ENCODE peak calls at places on chromosome 2, in four cellular contexts. V is K562, Y is SK-N-SH, S is H1. D is an unnamed sample.

GRCh38 chr2:55718165-55719008 is 24.7 kb upstream of the PNPT1 start:
- DNase-seq in Y (peak; percentile 56), V (peak; percentile 47), S (peak; percentile 5), D (peak; percentile 54)

GRCh38 chr2:238900511-238900910 is 52.6 kb downstream of the TWIST2 start:
- DNase-seq in S (no peak), Y (no peak), V (no peak), D (no peak)

GRCh38 chr2:16227811-16228462 is 287.6 kb downstream of the MYCN start:
- DNase-seq in S (no peak), V (peak; percentile 34), Y (no peak), D (no peak)

GRCh38 chr2:71117064-71117463 is 13.0 kb downstream of the MCEE start:
- DNase-seq in S (no peak), V (no peak), Y (no peak), D (no peak)

GRCh38 chr2:88329815-88330603 is 122.5 kb downstream of the FOXI3 start:
- DNase-seq in Y (no peak), V (no peak), S (peak; percentile 77), D (peak; percentile 46)

GRCh38 chr2:105393373-105394055 is 5.3 kb downstream of the FHL2 start:
- DNase-seq in S (no peak), Y (no peak), V (no peak), D (no peak)

GRCh38 chr2:43317194-43317593 is 90.8 kb upstream of the ZFP36L2 start:
- DNase-seq in V (no peak), Y (no peak), S (no peak), D (no peak)

GRCh38 chr2:170228429-170228828 is 50.5 kb downstream of the MYO3B start:
- DNase-seq in V (no peak), S (no peak), Y (no peak), D (no peak)

GRCh38 chr2:173355132-173355865 is 627 bp downstream of the CDCA7 start:
- DNase-seq in S (peak; percentile 33), V (peak; percentile 70), Y (peak; percentile 79), D (peak; percentile 63)

GRCh38 chr2:20249170-20249569 is 24.2 kb upstream of the SDC1 start:
- DNase-seq in S (no peak), Y (no peak), V (no peak), D (no peak)

GRCh38 chr2:10405441-10405840 is 42.7 kb downstream of the ODC1 start:
- DNase-seq in Y (peak; percentile 84), S (no peak), V (no peak), D (no peak)
- TF ChIP-seq TEAD4 in Y (peak; percentile 97), S (no peak), V (no peak), D (no peak)

DNA sequence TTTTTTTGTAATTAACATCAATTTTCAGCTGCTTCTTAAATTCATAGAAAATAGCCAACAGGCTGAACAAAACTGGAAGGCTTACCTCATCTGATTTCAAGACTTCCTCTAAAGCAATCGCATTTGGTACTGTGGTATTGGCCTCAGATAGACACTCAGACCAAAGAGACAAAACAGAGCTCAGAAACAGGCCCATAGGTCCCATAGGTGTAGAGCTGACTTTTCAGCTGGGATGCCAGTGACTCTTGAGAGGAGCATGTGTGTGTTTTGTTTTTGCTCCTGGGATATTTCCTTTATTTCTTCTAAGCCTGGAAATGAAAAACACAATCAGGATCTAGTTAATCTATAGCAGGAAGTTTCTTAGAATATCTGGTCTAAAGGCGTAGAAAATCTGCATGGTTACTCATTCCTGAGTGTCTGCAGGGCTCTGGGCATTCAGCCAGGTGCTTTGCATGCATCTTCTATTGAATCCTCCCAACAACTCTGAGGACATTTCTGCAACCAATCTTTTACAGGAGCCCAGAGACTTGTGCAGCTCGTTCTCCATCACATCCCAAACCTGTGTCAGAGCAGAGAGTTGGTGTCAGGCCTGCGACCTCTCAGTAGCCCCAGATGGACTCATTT is 190.8 kb downstream of the RTP5 start:
- DNase-seq in Y (no peak), V (no peak), S (no peak), D (no peak)
- TF ChIP-seq TEAD4 in Y (no peak), V (no peak), S (no peak), D (no peak)

GRCh38 chr2:120912101-120912985 is 176.7 kb downstream of the GLI2 start:
- DNase-seq in Y (no peak), V (peak; percentile 77), S (no peak), D (no peak)
- TF ChIP-seq TEAD4 in Y (no peak), V (no peak), S (no peak), D (no peak)

GRCh38 chr2:139160838-139161237 is 380.6 kb upstream of the NXPH2 start:
- DNase-seq in S (no peak), V (no peak), Y (no peak), D (no peak)
- TF ChIP-seq TEAD4 in S (no peak), V (no peak), Y (no peak), D (no peak)

DNA sequence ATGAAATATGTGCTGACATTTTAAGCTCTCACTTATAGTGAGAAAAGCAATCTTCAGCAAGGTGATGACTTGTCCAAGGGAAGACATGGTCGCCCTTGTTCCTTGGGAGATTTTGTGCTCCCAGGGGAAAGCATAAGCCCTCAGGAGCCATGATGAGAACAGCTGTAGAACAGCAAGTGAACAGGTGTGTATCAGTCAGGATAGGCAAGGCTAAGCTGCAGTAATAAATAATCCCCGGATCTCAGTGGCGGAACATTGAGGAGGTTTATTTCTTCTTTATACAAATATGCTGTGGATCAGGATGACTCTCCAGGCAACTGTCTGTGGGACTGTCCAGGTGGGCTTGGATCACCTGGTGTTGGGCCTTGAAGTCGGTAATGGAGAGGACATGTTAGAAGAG is 103.1 kb downstream of the MSH2 start:
- DNase-seq in S (no peak), Y (no peak), V (no peak), D (no peak)
- TF ChIP-seq TEAD4 in S (no peak), Y (no peak), V (no peak), D (no peak)

GRCh38 chr2:48607307-48608014 is 10.2 kb upstream of the GTF2A1L start:
- DNase-seq in S (no peak), V (peak; percentile 16), Y (no peak), D (no peak)
- TF ChIP-seq TEAD4 in S (no peak), V (no peak), Y (no peak), D (no peak)

DNA sequence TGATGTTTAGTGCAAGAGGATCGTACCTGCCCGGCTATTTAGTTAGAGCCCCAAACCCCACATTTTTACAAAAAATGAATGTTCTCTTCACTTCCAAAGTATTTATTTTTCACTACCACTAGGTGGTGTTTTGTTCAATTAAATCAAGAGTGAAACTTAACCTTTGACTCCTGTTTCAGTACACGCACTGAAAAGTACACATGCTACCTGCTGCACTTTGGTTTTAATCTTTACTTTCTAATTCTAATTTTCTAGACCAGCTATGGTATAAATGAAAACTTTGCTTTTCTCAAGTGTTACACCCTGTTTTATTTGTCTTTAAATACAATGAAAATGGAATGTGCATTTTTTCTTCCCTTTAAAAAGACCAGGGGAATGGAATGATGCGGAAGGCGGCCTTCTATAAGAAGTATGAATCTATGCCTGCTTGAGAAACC is 31.4 kb upstream of the CHN1 start:
- DNase-seq in V (peak; percentile 54), Y (peak; percentile 30), S (no peak), D (no peak)
- TF ChIP-seq TEAD4 in V (no peak), Y (no peak), S (no peak), D (no peak)

DNA sequence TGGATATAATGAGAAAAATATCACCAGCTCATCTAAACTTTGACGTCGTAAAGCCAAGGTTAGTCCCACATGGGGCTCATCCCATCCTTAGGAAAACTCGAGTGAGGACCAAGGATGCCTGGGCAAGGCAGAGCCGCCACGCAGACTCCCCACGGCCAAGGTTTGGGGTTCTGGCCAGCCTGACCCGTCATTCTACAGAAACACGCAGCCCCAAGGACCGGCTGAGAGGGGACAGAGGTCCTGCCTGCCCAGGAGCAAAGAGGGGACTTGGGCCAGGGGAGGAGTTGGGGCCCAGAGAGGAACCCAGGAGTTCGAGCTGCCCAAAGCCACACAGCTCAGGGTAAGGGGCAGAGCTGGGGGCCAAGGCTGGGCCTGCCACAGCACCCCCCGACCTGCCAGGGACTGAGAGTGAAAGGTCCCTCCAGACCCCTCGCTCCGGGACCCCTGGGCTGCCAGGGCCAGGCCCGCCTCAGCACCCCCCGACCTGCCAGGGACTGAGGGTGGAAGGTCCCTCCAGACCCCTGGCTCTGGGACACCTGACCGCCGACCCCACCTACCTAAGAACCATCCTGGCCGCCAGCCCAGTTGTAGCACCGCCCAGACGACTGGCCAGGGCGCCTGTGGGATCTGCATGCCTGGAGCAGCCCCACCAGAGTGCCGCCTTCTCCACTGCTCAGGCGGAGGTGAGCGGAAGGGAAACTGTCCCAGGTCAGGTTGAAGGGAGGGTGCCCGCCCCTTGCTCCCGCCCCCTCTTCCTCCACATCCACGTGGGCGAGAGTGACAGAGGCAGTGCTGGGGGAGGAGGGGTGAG is at the start of gene PDCD1:
- DNase-seq in Y (peak; percentile 55), S (no peak), V (peak; percentile 84), D (peak; percentile 49)
- TF ChIP-seq TEAD4 in Y (no peak), S (no peak), V (no peak), D (no peak)

GRCh38 chr2:152384992-152385391 is 50.0 kb downstream of the FMNL2 start:
- DNase-seq in S (no peak), Y (no peak), V (no peak), D (no peak)
- TF ChIP-seq TEAD4 in S (no peak), Y (no peak), V (no peak), D (no peak)

GRCh38 chr2:112317303-112318158 is 42.1 kb downstream of the ZC3H6 start:
- DNase-seq in V (no peak), Y (no peak), S (no peak), D (no peak)
- TF ChIP-seq TEAD4 in V (no peak), Y (no peak), S (no peak), D (no peak)

D was measured in WTC11.